ENCODE peak calls at places on chromosomes 2 and 18, in ten cellular contexts. V is activated CD4-positive, alpha-beta T cell treated with anti-CD3 and anti-CD28 coated beads for 36 hours; I is HL-60; W is mammary epithelial cell; E is NAMALWA; Z is nephron progenitor cell; H is activated CD4-positive, CD25-positive, alpha-beta regulatory T cell; T is AG08396; U is fibroblast of lung; D is GDM1. G is an unnamed sample.

GRCh38 chr18:51339866-51340265 is 142.4 kb upstream of the MEX3C start:
- DNase-seq in H (no peak), I (no peak), Z (no peak), D (no peak), U (peak), V (no peak), E (no peak), W (peak), T (no peak), G (peak)

GRCh38 chr2:105329197-105329554 is 359 bp downstream of the TGFBRAP1 start:
- DNase-seq in H (no peak), I (no peak), V (no peak), Z (no peak), U (no peak), T (no peak), E (peak), D (no peak), W (no peak), G (no peak)

GRCh38 chr2:71417300-71418202 is 35.8 kb upstream of the DYSF start:
- DNase-seq in H (no peak), I (no peak), Z (no peak), W (peak), D (no peak), V (peak), U (no peak), T (no peak), E (peak), G (no peak)

GRCh38 chr2:217289909-217290283 is 430.0 kb upstream of the TNP1 start:
- DNase-seq in T (no peak), I (no peak), V (no peak), D (no peak), H (no peak), U (peak), W (peak), Z (peak), E (no peak), G (peak)

GRCh38 chr2:62787381-62787780 is 81.9 kb downstream of the EHBP1 start:
- DNase-seq in U (peak), V (no peak), W (peak), I (peak), H (no peak), D (peak), T (peak), Z (no peak), E (peak), G (peak)

GRCh38 chr2:170530803-170531564 is 184.2 kb upstream of the SP5 start:
- DNase-seq in U (no peak), Z (no peak), H (no peak), E (no peak), T (no peak), D (no peak), W (no peak), V (no peak), I (no peak), G (no peak)

GRCh38 chr18:36901277-36901701 is 72.4 kb downstream of the KIAA1328 start:
- DNase-seq in U (peak), E (no peak), Z (no peak), H (no peak), D (no peak), V (no peak), I (no peak), T (no peak), W (no peak), G (peak)

GRCh38 chr2:221075203-221075602 is 496.9 kb downstream of the EPHA4 start:
- DNase-seq in H (no peak), I (no peak), V (no peak), W (no peak), E (no peak), D (no peak), U (peak), Z (no peak), T (peak), G (peak)

GRCh38 chr2:112749755-112750559 is 14.5 kb downstream of the CKAP2L start:
- DNase-seq in H (peak), E (peak), D (peak), I (peak), Z (peak), T (peak), U (peak), W (peak), V (peak), G (peak)

GRCh38 chr2:8893474-8893873 is 56.1 kb upstream of the KIDINS220 start:
- DNase-seq in D (no peak), Z (no peak), V (no peak), T (no peak), U (no peak), I (no peak), E (no peak), W (no peak), H (no peak), G (no peak)

GRCh38 chr2:104849036-104849551 is 4.8 kb upstream of the POU3F3 start:
- DNase-seq in V (no peak), H (no peak), E (no peak), I (no peak), U (peak), T (no peak), Z (no peak), D (no peak), W (no peak), G (no peak)

GRCh38 chr18:44130365-44130942 is 550.2 kb upstream of the SETBP1 start:
- DNase-seq in T (peak), Z (peak), E (peak), V (peak), H (no peak), U (peak), D (peak), I (peak), W (peak), G (peak)

GRCh38 chr2:231699006-231699405 is 9.3 kb upstream of the PTMA start:
- DNase-seq in T (no peak), W (no peak), U (peak), D (no peak), Z (no peak), V (no peak), E (no peak), I (no peak), H (no peak), G (no peak)

GRCh38 chr2:143891879-143892308 is 628.0 kb downstream of the ZEB2 start:
- DNase-seq in Z (no peak), D (no peak), V (no peak), T (no peak), I (no peak), E (no peak), U (no peak), W (no peak), H (no peak), G (no peak)

GRCh38 chr2:237705225-237705524 is 77.8 kb downstream of the LRRFIP1 start:
- DNase-seq in Z (no peak), E (no peak), I (no peak), V (peak), W (peak), H (no peak), T (no peak), U (peak), D (no peak), G (no peak)